ENCODE peak calls at places on chromosome 3, in eight cellular contexts. T is stimulated activated CD4-positive, alpha-beta T cell treated with anti-CD3 and anti-CD28 coated beads, Interleukin-1b, Interleukin-23, amount 100 ng/mL, for 48 hours; R is neuronal stem cell; I is Caki2; S is WTC11; W is HCEC 1CT; N is ELF-1; J is NCI-H460. F is an unnamed sample.

GRCh38 chr3:33791477-33792166 is 6.8 kb upstream of the PDCD6IP start:
- DNase-seq in N (no peak), I (peak; percentile 82), T (peak; percentile 45), W (peak; percentile 86), S (no peak), R (no peak), J (no peak), F (no peak)

GRCh38 chr3:139281096-139281495 is 62.7 kb upstream of the MRPS22 start:
- DNase-seq in S (no peak), W (peak; percentile 61), T (no peak), R (no peak), I (no peak), N (no peak), J (no peak), F (no peak)

GRCh38 chr3:150528359-150528797 is 17.9 kb downstream of the SERP1 start:
- DNase-seq in J (no peak), S (no peak), N (no peak), R (no peak), T (no peak), I (no peak), W (peak; percentile 39), F (peak; percentile 24)

GRCh38 chr3:41304603-41305002 is 105.3 kb downstream of the CTNNB1 start:
- DNase-seq in W (peak; percentile 4), T (no peak), I (peak; percentile 28), R (no peak), J (no peak), S (no peak), N (no peak), F (no peak)

GRCh38 chr3:149374391-149374790 is 3.1 kb downstream of the TM4SF1 start:
- DNase-seq in W (no peak), S (no peak), T (no peak), N (no peak), J (no peak), I (no peak), R (no peak), F (no peak)

GRCh38 chr3:129608087-129608935 is 1.8 kb upstream of the PLXND1 start:
- DNase-seq in W (peak; percentile 52), S (peak; percentile 54), N (peak; percentile 64), J (no peak), T (no peak), I (peak; percentile 28), R (no peak), F (peak; percentile 75)

GRCh38 chr3:38471260-38471857 is 17.7 kb downstream of the ACVR2B start:
- DNase-seq in J (no peak), I (no peak), T (no peak), N (no peak), S (no peak), W (no peak), R (no peak), F (no peak)

GRCh38 chr3:2623463-2623862 is 486.7 kb downstream of the IL5RA start:
- DNase-seq in J (no peak), I (peak; percentile 67), R (no peak), W (peak; percentile 19), S (no peak), N (no peak), T (no peak), F (peak; percentile 50)

GRCh38 chr3:192122832-192123594 is 604.3 kb downstream of the FGF12 start:
- DNase-seq in R (no peak), S (no peak), N (no peak), T (no peak), I (no peak), J (no peak), W (no peak), F (peak; percentile 43)

GRCh38 chr3:121995190-121996137 is 26.6 kb downstream of the ILDR1 start:
- DNase-seq in N (peak; percentile 73), J (peak; percentile 34), R (peak; percentile 35), W (peak; percentile 56), T (peak; percentile 30), S (peak; percentile 79), I (peak; percentile 5), F (peak; percentile 65)

GRCh38 chr3:107956991-107957467 is 133.8 kb downstream of the CD47 start:
- DNase-seq in R (no peak), I (no peak), N (no peak), W (peak; percentile 43), J (no peak), T (no peak), S (no peak), F (peak; percentile 22)

GRCh38 chr3:39125837-39126500 is 18.5 kb downstream of the TTC21A start:
- DNase-seq in I (peak; percentile 26), N (no peak), T (no peak), S (no peak), J (no peak), R (no peak), W (peak; percentile 30), F (no peak)

GRCh38 chr3:48927928-48928327 is 9.3 kb downstream of the ARIH2 start:
- DNase-seq in N (no peak), W (peak; percentile 48), T (no peak), J (no peak), I (no peak), S (no peak), R (no peak), F (no peak)

GRCh38 chr3:129052675-129053074 is 7.9 kb upstream of the GP9 start:
- DNase-seq in J (no peak), T (no peak), W (no peak), N (no peak), I (no peak), R (no peak), S (no peak), F (peak; percentile 35)

GRCh38 chr3:44924102-44925084 is 50.0 kb downstream of the TGM4 start:
- DNase-seq in T (no peak), W (no peak), S (no peak), N (no peak), R (no peak), J (no peak), I (no peak), F (no peak)

GRCh38 chr3:156388469-156389150 is 166.3 kb downstream of the SSR3 start:
- DNase-seq in I (no peak), S (no peak), W (peak; percentile 96), J (no peak), R (no peak), N (no peak), T (no peak), F (no peak)

GRCh38 chr3:197899833-197900478 is 50.0 kb upstream of the RPL35A start:
- DNase-seq in S (peak; percentile 21), R (no peak), W (no peak), J (no peak), T (no peak), N (no peak), I (no peak), F (no peak)

GRCh38 chr3:152717252-152717651 is 117.7 kb upstream of the P2RY1 start:
- DNase-seq in N (no peak), W (no peak), J (no peak), S (no peak), T (no peak), R (no peak), I (no peak), F (no peak)

GRCh38 chr3:150761831-150762661 is 923 bp downstream of the SIAH2 start:
- DNase-seq in S (peak; percentile 31), T (peak; percentile 44), N (peak; percentile 58), R (peak; percentile 41), J (peak; percentile 21), W (peak; percentile 78), I (peak; percentile 57), F (peak; percentile 68)

GRCh38 chr3:11349466-11349865 is 77.3 kb downstream of the ATG7 start:
- DNase-seq in I (no peak), T (no peak), N (no peak), W (peak; percentile 74), S (no peak), R (no peak), J (no peak), F (no peak)

GRCh38 chr3:126550488-126551051 is 8.2 kb downstream of the C3orf22 start:
- DNase-seq in R (no peak), S (no peak), T (no peak), N (no peak), W (no peak), J (no peak), I (no peak), F (no peak)

GRCh38 chr3:20324664-20325478 is 138.9 kb upstream of the SGO1 start:
- DNase-seq in I (no peak), N (no peak), J (no peak), W (no peak), T (no peak), S (no peak), R (no peak), F (no peak)

GRCh38 chr3:186839874-186840641 is 2.5 kb upstream of the ADIPOQ start:
- DNase-seq in J (no peak), W (no peak), N (peak; percentile 78), T (no peak), I (no peak), R (no peak), S (no peak), F (peak; percentile 70)

GRCh38 chr3:147613710-147614109 is 204.5 kb downstream of the ZIC1 start:
- DNase-seq in W (peak; percentile 32), R (no peak), N (no peak), I (no peak), S (no peak), T (no peak), J (no peak), F (peak; percentile 61)

GRCh38 chr3:150068440-150069157 is 97.9 kb upstream of the PFN2 start:
- DNase-seq in T (no peak), R (no peak), S (no peak), W (no peak), N (peak; percentile 57), J (no peak), I (no peak), F (no peak)

GRCh38 chr3:12797892-12798558 is 1.5 kb downstream of the CAND2 start:
- DNase-seq in R (no peak), N (no peak), W (no peak), T (no peak), J (no peak), I (no peak), S (no peak), F (peak; percentile 49)

GRCh38 chr3:43770426-43771103 is 79.8 kb downstream of the ABHD5 start:
- DNase-seq in W (no peak), J (peak; percentile 41), T (peak; percentile 39), N (no peak), I (peak; percentile 74), S (no peak), R (no peak), F (peak; percentile 39)

GRCh38 chr3:57391767-57392166 is 99.3 kb upstream of the ASB14 start:
- DNase-seq in W (no peak), J (no peak), T (no peak), R (no peak), S (no peak), N (no peak), I (no peak), F (no peak)

GRCh38 chr3:58173029-58173669 is 37.6 kb downstream of the DNASE1L3 start:
- DNase-seq in R (no peak), W (no peak), N (no peak), J (no peak), I (no peak), S (no peak), T (no peak), F (no peak)

GRCh38 chr3:150673966-150674365 is 29.8 kb downstream of the ERICH6 start:
- DNase-seq in W (no peak), R (no peak), T (no peak), S (no peak), I (no peak), J (no peak), N (no peak), F (no peak)

GRCh38 chr3:195929452-195929851 is 21.1 kb upstream of the TNK2 start:
- DNase-seq in S (no peak), W (no peak), T (no peak), N (no peak), R (no peak), I (no peak), J (no peak), F (no peak)

GRCh38 chr3:128307029-128307633 is 153.8 kb downstream of the EEFSEC start:
- DNase-seq in J (no peak), R (no peak), S (no peak), T (no peak), I (no peak), W (no peak), N (peak; percentile 27), F (peak; percentile 65)

GRCh38 chr3:152121292-152121654 is 147.5 kb upstream of the MBNL1 start:
- DNase-seq in I (no peak), S (no peak), J (no peak), R (no peak), T (no peak), N (no peak), W (peak; percentile 96), F (no peak)

GRCh38 chr3:127729556-127730056 is 56.9 kb downstream of the ABTB1 start:
- DNase-seq in T (no peak), I (peak; percentile 44), S (no peak), N (no peak), R (no peak), W (no peak), J (no peak), F (no peak)

F was measured in left kidney.